ENCODE peak calls at places on chromosomes 13 and 19, in ten cellular contexts. A is fibroblast of lung; D is tibial artery; X is CD8-positive, alpha-beta T cell; Y is breast epithelium; T is lung; N is ascending aorta; C is CD4-positive, alpha-beta T cell; U is RWPE2; V is heart right ventricle. J is an unnamed sample.

GRCh38 chr19:40600086-40600917 is 867 bp upstream of the LTBP4 start:
- DNase-seq in X (no peak), Y (no peak), N (peak), D (peak), T (no peak), C (no peak), U (no peak), A (no peak), V (peak), J (no peak)

GRCh38 chr19:4108767-4109625 is 14.9 kb downstream of the MAP2K2 start:
- DNase-seq in Y (no peak), D (no peak), T (no peak), X (peak), V (no peak), U (no peak), A (no peak), C (peak), N (no peak), J (no peak)

GRCh38 chr19:55304279-55304978 is 20.6 kb downstream of the BRSK1 start:
- DNase-seq in D (no peak), A (peak), N (no peak), U (no peak), Y (no peak), C (no peak), V (no peak), X (no peak), T (no peak), J (no peak)

GRCh38 chr19:22797040-22797439 is 13.1 kb upstream of the ZNF99 start:
- DNase-seq in X (no peak), N (no peak), Y (no peak), U (no peak), C (no peak), A (no peak), D (no peak), V (no peak), T (no peak), J (no peak)

GRCh38 chr19:3520166-3521103 is 14.3 kb downstream of the FZR1 start:
- DNase-seq in N (peak), T (no peak), X (no peak), C (no peak), A (no peak), V (no peak), D (no peak), U (no peak), Y (peak), J (peak)

GRCh38 chr19:15330801-15331418 is 1.4 kb downstream of the BRD4 start:
- DNase-seq in X (no peak), V (no peak), D (no peak), A (peak), T (no peak), N (peak), U (peak), Y (no peak), C (no peak), J (no peak)

GRCh38 chr19:51691122-51692064 is 1.7 kb upstream of the SPACA6 start:
- DNase-seq in N (no peak), T (no peak), D (no peak), Y (no peak), V (no peak), U (no peak), C (no peak), X (no peak), A (peak), J (no peak)

GRCh38 chr13:25295228-25295627 is 6.2 kb upstream of the NUP58 start:
- DNase-seq in N (no peak), T (no peak), D (no peak), V (no peak), C (no peak), Y (no peak), X (no peak), U (no peak), A (no peak), J (no peak)

GRCh38 chr19:33449799-33450198 is 71.8 kb downstream of the PEPD start:
- DNase-seq in D (no peak), U (peak), Y (no peak), C (no peak), V (no peak), A (no peak), T (no peak), N (no peak), X (no peak), J (no peak)

GRCh38 chr13:99051768-99052455 is 74.0 kb upstream of the DOCK9 start:
- DNase-seq in U (no peak), C (no peak), N (no peak), D (no peak), V (no peak), A (no peak), Y (no peak), X (no peak), T (no peak), J (no peak)

GRCh38 chr13:79492313-79492798 is 11.4 kb downstream of the NDFIP2 start:
- DNase-seq in Y (no peak), U (no peak), D (no peak), A (no peak), V (no peak), T (no peak), C (no peak), X (no peak), N (no peak), J (no peak)
- H3K27ac ChIP-seq in Y (no peak), U (peak), D (no peak), A (peak), V (no peak), T (no peak), C (no peak), X (no peak), N (no peak), J (peak)

DNA sequence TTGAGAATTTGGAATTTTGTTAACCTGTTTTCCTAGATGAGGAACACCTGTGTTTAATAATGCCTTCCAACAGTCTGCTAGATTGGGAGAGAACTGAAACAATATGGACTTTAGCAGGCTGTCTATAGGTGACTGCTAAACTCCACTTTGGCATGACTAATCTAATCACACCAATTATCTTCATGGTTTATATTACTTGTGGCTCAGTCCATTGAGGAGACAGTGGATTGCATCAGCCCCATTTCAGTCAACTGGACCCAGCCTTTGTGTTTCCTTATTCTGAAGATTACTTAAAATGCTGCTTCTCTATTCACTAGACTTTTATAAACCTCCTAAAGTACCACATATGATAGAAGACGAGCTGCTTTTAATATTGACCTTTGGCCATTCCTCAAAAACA is 295.6 kb downstream of the NDFIP2 start:
- DNase-seq in X (no peak), N (no peak), V (no peak), C (no peak), A (peak), Y (no peak), U (no peak), T (no peak), D (no peak), J (no peak)
- H3K27ac ChIP-seq in X (no peak), N (no peak), V (no peak), C (no peak), A (no peak), Y (no peak), U (no peak), T (no peak), D (no peak), J (no peak)

GRCh38 chr13:97484286-97484685 is 50.3 kb downstream of the RAP2A start:
- DNase-seq in N (no peak), Y (no peak), V (no peak), T (no peak), C (no peak), X (no peak), D (no peak), U (no peak), A (no peak), J (no peak)

GRCh38 chr13:97490702-97491307 is 56.8 kb downstream of the RAP2A start:
- DNase-seq in T (no peak), C (no peak), D (no peak), V (no peak), U (no peak), Y (no peak), A (no peak), X (no peak), N (no peak), J (no peak)

GRCh38 chr13:97485328-97485727 is 51.4 kb downstream of the RAP2A start:
- DNase-seq in V (no peak), Y (no peak), N (no peak), C (no peak), X (no peak), A (no peak), D (no peak), T (no peak), U (no peak), J (no peak)
- H3K27ac ChIP-seq in V (no peak), Y (no peak), N (no peak), C (no peak), X (no peak), A (no peak), D (no peak), T (no peak), U (no peak), J (no peak)

DNA sequence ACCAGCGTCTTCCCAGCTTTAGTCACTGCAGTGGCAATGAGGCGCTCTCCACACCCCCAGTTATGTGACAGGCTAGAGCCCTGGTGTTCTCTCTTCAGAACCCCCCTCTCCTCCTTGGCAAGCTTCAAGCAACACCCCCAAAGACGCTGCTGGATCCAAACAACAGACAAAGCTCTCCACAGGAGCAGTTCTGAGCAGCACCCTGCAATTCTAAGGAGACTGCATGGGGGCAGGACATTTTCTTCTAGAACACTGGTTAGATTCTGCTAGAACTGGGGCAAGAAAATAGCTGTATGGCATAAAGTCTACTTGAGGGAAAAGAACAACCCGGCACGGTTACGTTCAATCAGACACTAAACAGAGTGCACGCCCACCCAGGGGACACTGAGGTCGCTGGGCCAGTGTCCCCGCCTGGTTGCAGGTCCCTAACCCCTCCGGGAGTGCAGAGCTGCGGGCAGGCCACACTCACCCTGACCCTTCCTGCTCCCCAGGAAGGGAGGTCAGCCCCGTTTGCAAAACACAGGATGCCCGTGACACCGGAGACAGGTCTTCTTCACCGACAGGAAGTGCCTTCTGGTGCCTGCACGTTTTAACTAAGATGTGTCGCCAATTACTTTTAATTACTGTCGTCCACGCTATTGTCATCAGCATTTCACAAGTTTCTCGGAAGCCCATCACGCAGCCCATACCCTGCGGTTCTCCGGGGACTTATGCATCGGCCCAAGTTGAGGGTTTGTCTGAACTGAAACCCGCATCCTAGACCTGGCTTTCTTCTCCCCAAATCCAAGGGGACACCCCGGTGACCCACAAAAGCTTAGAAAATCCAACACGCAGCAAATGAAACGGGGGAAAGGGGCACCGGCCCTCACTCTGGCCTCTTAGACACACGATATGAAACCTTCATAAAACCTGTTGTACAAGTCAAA is 943 bp downstream of the GJB6 start:
- DNase-seq in X (no peak), V (no peak), D (no peak), U (no peak), A (no peak), T (no peak), Y (no peak), N (peak), C (no peak), J (no peak)
- H3K27ac ChIP-seq in X (peak), V (no peak), D (no peak), U (no peak), A (no peak), T (no peak), Y (no peak), N (no peak), C (no peak), J (no peak)

GRCh38 chr19:58021541-58022282 is 12.1 kb upstream of the ZSCAN1 start:
- DNase-seq in X (no peak), N (peak), D (peak), Y (peak), U (no peak), T (peak), A (peak), C (peak), V (peak), J (no peak)
- H3K27ac ChIP-seq in X (no peak), N (no peak), D (no peak), Y (no peak), U (no peak), T (no peak), A (no peak), C (no peak), V (no peak), J (no peak)

GRCh38 chr19:311813-312261 is 20.6 kb upstream of the PLPP2 start:
- DNase-seq in C (no peak), U (no peak), X (no peak), T (no peak), A (no peak), V (peak), D (no peak), N (no peak), Y (no peak), J (no peak)
- H3K27ac ChIP-seq in C (no peak), U (no peak), X (no peak), T (peak), A (no peak), V (peak), D (no peak), N (no peak), Y (peak), J (no peak)

J was measured in epithelial cell of prostate.